ENCODE peak calls at places on chromosomes 5 and 9, in six cellular contexts. One of them, this sample, is unnamed.

GRCh38 chr9:120445974-120446373 is 134.0 kb downstream of the CDK5RAP2 start:
- DNase-seq in cardiac fibroblast: no peak
- DNase-seq in fibroblast of lung: no peak
- DNase-seq in breast epithelium: no peak
- DNase-seq in HuH-7.5: no peak
- DNase-seq in H54: no peak
- DNase-seq in this sample: no peak

GRCh38 chr9:14702200-14702599 is 9.0 kb upstream of the ZDHHC21 start:
- DNase-seq in cardiac fibroblast: no peak
- DNase-seq in fibroblast of lung: no peak
- DNase-seq in H54: no peak
- DNase-seq in HuH-7.5: no peak
- DNase-seq in breast epithelium: no peak
- DNase-seq in this sample: no peak

GRCh38 chr5:114243281-114243982 is 118.4 kb upstream of the KCNN2 start:
- DNase-seq in HuH-7.5: no peak
- DNase-seq in cardiac fibroblast: peak; percentile 47
- DNase-seq in breast epithelium: no peak
- DNase-seq in H54: no peak
- DNase-seq in fibroblast of lung: peak; percentile 82
- DNase-seq in this sample: no peak

GRCh38 chr9:125747053-125747764 is at the start of gene PBX3:
- DNase-seq in cardiac fibroblast: peak; percentile 48
- DNase-seq in H54: peak; percentile 56
- DNase-seq in fibroblast of lung: peak; percentile 45
- DNase-seq in breast epithelium: peak; percentile 32
- DNase-seq in HuH-7.5: peak; percentile 55
- DNase-seq in this sample: no peak

GRCh38 chr5:59272744-59273427 is 620.6 kb downstream of the PDE4D start:
- DNase-seq in H54: no peak
- DNase-seq in breast epithelium: no peak
- DNase-seq in fibroblast of lung: no peak
- DNase-seq in cardiac fibroblast: no peak
- DNase-seq in HuH-7.5: no peak
- DNase-seq in this sample: no peak

GRCh38 chr9:4290427-4290837 is 9.4 kb downstream of the GLIS3 start:
- DNase-seq in H54: no peak
- DNase-seq in HuH-7.5: no peak
- DNase-seq in fibroblast of lung: no peak
- DNase-seq in breast epithelium: no peak
- DNase-seq in cardiac fibroblast: no peak
- DNase-seq in this sample: no peak

GRCh38 chr5:67989457-67989856 is 226.1 kb upstream of the PIK3R1 start:
- DNase-seq in cardiac fibroblast: peak; percentile 92
- DNase-seq in HuH-7.5: no peak
- DNase-seq in breast epithelium: no peak
- DNase-seq in fibroblast of lung: no peak
- DNase-seq in H54: no peak
- DNase-seq in this sample: no peak

GRCh38 chr9:69577123-69577522 is 95.0 kb downstream of the APBA1 start:
- DNase-seq in cardiac fibroblast: peak; percentile 29
- DNase-seq in breast epithelium: no peak
- DNase-seq in fibroblast of lung: no peak
- DNase-seq in HuH-7.5: no peak
- DNase-seq in H54: no peak
- DNase-seq in this sample: no peak

GRCh38 chr9:10045598-10045997 is 567.2 kb downstream of the PTPRD start:
- DNase-seq in H54: no peak
- DNase-seq in fibroblast of lung: peak; percentile 9
- DNase-seq in cardiac fibroblast: peak; percentile 9
- DNase-seq in HuH-7.5: no peak
- DNase-seq in breast epithelium: no peak
- DNase-seq in this sample: no peak

GRCh38 chr9:135814421-135814820 is 92.9 kb downstream of the CAMSAP1 start:
- DNase-seq in HuH-7.5: no peak
- DNase-seq in cardiac fibroblast: no peak
- DNase-seq in fibroblast of lung: no peak
- DNase-seq in H54: no peak
- DNase-seq in breast epithelium: no peak
- DNase-seq in this sample: no peak

GRCh38 chr5:76402251-76402879 is 720 bp upstream of the IQGAP2 start:
- DNase-seq in cardiac fibroblast: no peak
- DNase-seq in H54: no peak
- DNase-seq in breast epithelium: peak; percentile 34
- DNase-seq in HuH-7.5: peak; percentile 49
- DNase-seq in fibroblast of lung: peak; percentile 10
- DNase-seq in this sample: no peak

GRCh38 chr5:129631946-129632345 is 115.9 kb upstream of the MINAR2 start:
- DNase-seq in H54: no peak
- DNase-seq in breast epithelium: no peak
- DNase-seq in fibroblast of lung: no peak
- DNase-seq in HuH-7.5: no peak
- DNase-seq in cardiac fibroblast: peak; percentile 43
- DNase-seq in this sample: no peak

GRCh38 chr5:8729437-8729836 is 816.4 kb downstream of the SEMA5A start:
- DNase-seq in H54: no peak
- DNase-seq in cardiac fibroblast: peak; percentile 63
- DNase-seq in HuH-7.5: no peak
- DNase-seq in breast epithelium: no peak
- DNase-seq in fibroblast of lung: peak; percentile 63
- DNase-seq in this sample: no peak

GRCh38 chr9:129481424-129481823 is 139.5 kb downstream of the C9orf50 start:
- DNase-seq in fibroblast of lung: no peak
- DNase-seq in HuH-7.5: no peak
- DNase-seq in breast epithelium: no peak
- DNase-seq in H54: no peak
- DNase-seq in cardiac fibroblast: no peak
- DNase-seq in this sample: no peak

GRCh38 chr9:111661802-111662491 is 542 bp downstream of the GNG10 start:
- DNase-seq in cardiac fibroblast: peak; percentile 41
- DNase-seq in H54: peak; percentile 52
- DNase-seq in breast epithelium: no peak
- DNase-seq in fibroblast of lung: peak; percentile 38
- DNase-seq in HuH-7.5: peak; percentile 58
- DNase-seq in this sample: no peak

GRCh38 chr5:171562822-171563221 is 143.4 kb downstream of the FGF18 start:
- DNase-seq in breast epithelium: no peak
- DNase-seq in H54: no peak
- DNase-seq in HuH-7.5: no peak
- DNase-seq in fibroblast of lung: peak; percentile 29
- DNase-seq in cardiac fibroblast: peak; percentile 36
- DNase-seq in this sample: no peak

This sample was measured in HS-27A.